ENCODE peak calls at places on chromosome 2, in nine cellular contexts. M is effector memory CD4-positive, alpha-beta T cell; Q is upper lobe of right lung; O is CD8-positive, alpha-beta T cell; L is ovary; C is psoas muscle; H is GM23248; T is sigmoid colon; J is hepatocyte. F is an unnamed sample.
A peak's percentile ranks its signal among the peaks of the same experiment; 100 is the strongest.

GRCh38 chr2:209431701-209432100 is 7.9 kb downstream of the MAP2 start:
- DNase-seq in M (no peak), Q (no peak), O (no peak), L (no peak), C (no peak), H (peak; percentile 73), T (no peak), J (peak; percentile 24), F (no peak)

GRCh38 chr2:213187833-213188532 is 36.6 kb upstream of the IKZF2 start:
- DNase-seq in M (no peak), Q (no peak), O (no peak), L (no peak), C (no peak), H (peak; percentile 60), T (no peak), J (peak; percentile 19), F (peak; percentile 74)

GRCh38 chr2:168992026-168992425 is 39.1 kb downstream of the ABCB11 start:
- DNase-seq in M (no peak), Q (no peak), O (no peak), L (no peak), C (no peak), H (peak; percentile 47), T (no peak), J (no peak), F (no peak)

GRCh38 chr2:2805263-2805662 is 474.2 kb upstream of the MYT1L start:
- DNase-seq in M (no peak), Q (no peak), O (no peak), L (no peak), C (no peak), H (no peak), T (no peak), J (no peak), F (no peak)

GRCh38 chr2:197813093-197813787 is 8.8 kb downstream of the PLCL1 start:
- DNase-seq in M (no peak), Q (no peak), O (no peak), L (no peak), C (no peak), H (peak; percentile 79), T (no peak), J (peak; percentile 37), F (peak; percentile 31)

GRCh38 chr2:203811491-203812221 is 55.9 kb upstream of the CTLA4 start:
- DNase-seq in M (peak; percentile 27), Q (peak; percentile 88), O (peak; percentile 71), L (no peak), C (peak; percentile 75), H (peak; percentile 95), T (peak; percentile 82), J (peak; percentile 61), F (no peak)

GRCh38 chr2:222436040-222436413 is 11.7 kb downstream of the SGPP2 start:
- DNase-seq in M (no peak), Q (no peak), O (no peak), L (no peak), C (no peak), H (no peak), T (no peak), J (no peak), F (no peak)

GRCh38 chr2:9336209-9336533 is 87.2 kb downstream of the ITGB1BP1 start:
- DNase-seq in M (no peak), Q (no peak), O (no peak), L (no peak), C (no peak), H (no peak), T (no peak), J (no peak), F (no peak)

GRCh38 chr2:85743304-85743978 is 10.3 kb upstream of the ATOH8 start:
- DNase-seq in M (no peak), Q (peak; percentile 56), O (no peak), L (no peak), C (no peak), H (peak; percentile 84), T (no peak), J (peak; percentile 45), F (no peak)

GRCh38 chr2:113888641-113889470 is 1.0 kb upstream of the ACTR3 start:
- DNase-seq in M (no peak), Q (peak; percentile 73), O (no peak), L (no peak), C (no peak), H (no peak), T (no peak), J (peak; percentile 75), F (peak; percentile 78)

GRCh38 chr2:186588940-186589732 is 720 bp upstream of the ITGAV start:
- DNase-seq in M (no peak), Q (no peak), O (no peak), L (peak; percentile 24), C (no peak), H (peak; percentile 39), T (no peak), J (no peak), F (peak; percentile 21)

GRCh38 chr2:233402346-233402745 is 48.1 kb downstream of the DGKD start:
- DNase-seq in M (no peak), Q (no peak), O (no peak), L (peak; percentile 15), C (no peak), H (no peak), T (no peak), J (no peak), F (no peak)

GRCh38 chr2:179966778-179967394 is 40.2 kb downstream of the CWC22 start:
- DNase-seq in M (no peak), Q (no peak), O (no peak), L (no peak), C (no peak), H (no peak), T (no peak), J (no peak), F (no peak)

GRCh38 chr2:179965291-179965690 is 41.8 kb downstream of the CWC22 start:
- DNase-seq in M (no peak), Q (no peak), O (no peak), L (no peak), C (no peak), H (no peak), T (no peak), J (no peak), F (no peak)

GRCh38 chr2:179963626-179964025 is 43.5 kb downstream of the CWC22 start:
- DNase-seq in M (no peak), Q (no peak), O (no peak), L (no peak), C (no peak), H (peak; percentile 78), T (no peak), J (no peak), F (no peak)
- H3K36me3 ChIP-seq in M (peaks cover 27% of the 10 kb centered on the region), Q (peaks cover 58% of the 10 kb centered on the region), O (peaks cover 29% of the 10 kb centered on the region), L (no peaks in the 10 kb centered on the region), C (no peaks in the 10 kb centered on the region), H (peaks cover 23% of the 10 kb centered on the region), T (peaks cover 59% of the 10 kb centered on the region), J (peaks cover 3% of the 10 kb centered on the region), F (no peaks in the 10 kb centered on the region)

GRCh38 chr2:48319863-48320262 is 210.1 kb upstream of the STON1 start:
- DNase-seq in M (no peak), Q (no peak), O (no peak), L (no peak), C (no peak), H (no peak), T (no peak), J (no peak), F (no peak)

GRCh38 chr2:48322251-48322650 is 207.7 kb upstream of the STON1 start:
- DNase-seq in M (no peak), Q (no peak), O (no peak), L (no peak), C (no peak), H (no peak), T (no peak), J (no peak), F (no peak)

GRCh38 chr2:48320747-48321146 is 209.2 kb upstream of the STON1 start:
- DNase-seq in M (no peak), Q (no peak), O (no peak), L (no peak), C (no peak), H (no peak), T (no peak), J (no peak), F (no peak)

GRCh38 chr2:48318118-48318517 is 211.8 kb upstream of the STON1 start:
- DNase-seq in M (no peak), Q (no peak), O (no peak), L (no peak), C (no peak), H (no peak), T (no peak), J (no peak), F (no peak)

DNA sequence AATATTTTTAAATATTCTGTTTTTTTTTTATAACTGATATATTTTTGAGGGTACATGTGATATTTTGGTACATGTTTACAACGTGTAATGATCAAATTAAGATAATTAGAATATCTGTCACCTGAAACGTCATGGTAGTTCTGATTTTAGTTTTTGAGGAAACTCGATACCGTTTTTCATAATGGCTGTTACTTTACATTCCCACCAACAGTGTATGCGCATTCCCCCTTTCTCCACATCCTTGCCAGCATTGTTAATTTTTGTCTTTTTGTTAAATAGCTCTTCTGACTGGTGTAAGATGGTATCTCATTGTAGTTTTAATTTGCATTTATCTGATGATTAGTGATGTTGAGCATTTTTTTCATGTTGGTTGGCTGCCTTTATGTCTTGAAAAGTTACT is 206.8 kb upstream of the STON1 start:
- DNase-seq in M (no peak), Q (no peak), O (no peak), L (no peak), C (no peak), H (no peak), T (no peak), J (no peak), F (no peak)
- H3K4me1 ChIP-seq in M (peaks cover 25% of the 10 kb centered on the region), Q (peaks cover 8% of the 10 kb centered on the region), O (peaks cover 59% of the 10 kb centered on the region), L (no peaks in the 10 kb centered on the region), C (peaks cover 45% of the 10 kb centered on the region), H (no peaks in the 10 kb centered on the region), T (no peaks in the 10 kb centered on the region), J (no peaks in the 10 kb centered on the region), F (peaks cover 12% of the 10 kb centered on the region)

GRCh38 chr2:37205689-37206341 is 9.5 kb downstream of the CEBPZOS start:
- DNase-seq in M (no peak), Q (no peak), O (no peak), L (no peak), C (no peak), H (no peak), T (no peak), J (no peak), F (no peak)

GRCh38 chr2:37201766-37202165 is 5.5 kb downstream of the CEBPZOS start:
- DNase-seq in M (no peak), Q (no peak), O (peak; percentile 39), L (no peak), C (no peak), H (no peak), T (no peak), J (no peak), F (no peak)

GRCh38 chr2:37198681-37199065 is 2.4 kb downstream of the CEBPZOS start:
- DNase-seq in M (no peak), Q (no peak), O (no peak), L (no peak), C (no peak), H (no peak), T (no peak), J (no peak), F (no peak)

GRCh38 chr2:37201208-37201607 is 4.9 kb downstream of the CEBPZOS start:
- DNase-seq in M (no peak), Q (no peak), O (no peak), L (no peak), C (no peak), H (no peak), T (no peak), J (no peak), F (no peak)

GRCh38 chr2:37203708-37204107 is 7.4 kb downstream of the CEBPZOS start:
- DNase-seq in M (no peak), Q (no peak), O (no peak), L (no peak), C (no peak), H (no peak), T (no peak), J (no peak), F (no peak)
- H3K36me3 ChIP-seq in M (peaks cover 56% of the 10 kb centered on the region), Q (peaks cover 78% of the 10 kb centered on the region), O (peaks cover 33% of the 10 kb centered on the region), L (no peaks in the 10 kb centered on the region), C (peaks cover 5% of the 10 kb centered on the region), H (peaks cover 73% of the 10 kb centered on the region), T (peaks cover 87% of the 10 kb centered on the region), J (peaks cover 13% of the 10 kb centered on the region), F (peaks cover 8% of the 10 kb centered on the region)

GRCh38 chr2:97714084-97714949 is 941 bp downstream of the ZAP70 start:
- DNase-seq in M (no peak), Q (peak; percentile 58), O (peak; percentile 28), L (no peak), C (no peak), H (no peak), T (peak; percentile 27), J (no peak), F (no peak)
- H3K4me1 ChIP-seq in M (peaks cover 91% of the 10 kb centered on the region), Q (no peaks in the 10 kb centered on the region), O (peaks cover 85% of the 10 kb centered on the region), L (no peaks in the 10 kb centered on the region), C (no peaks in the 10 kb centered on the region), H (no peaks in the 10 kb centered on the region), T (no peaks in the 10 kb centered on the region), J (no peaks in the 10 kb centered on the region), F (peaks cover 30% of the 10 kb centered on the region)